ENCODE peak calls at places on chromosome 16, in six cellular contexts. One of them, this sample, is unnamed.

GRCh38 chr16:31916056-31916488 is 42.5 kb downstream of the ZNF267 start:
- DNase-seq in EL: no peak
- DNase-seq in hippocampal formation: no peak
- DNase-seq in NCI-H2227 treated with DMSO at 0.1 percent for 48 hours: no peak
- DNase-seq in Caki2: peak; percentile 21
- DNase-seq in transverse colon: no peak
- DNase-seq in this sample: no peak

GRCh38 chr16:65142276-65142675 is 20.4 kb upstream of the CDH11 start:
- DNase-seq in EL: no peak
- DNase-seq in hippocampal formation: no peak
- DNase-seq in NCI-H2227 treated with DMSO at 0.1 percent for 48 hours: no peak
- DNase-seq in Caki2: no peak
- DNase-seq in transverse colon: no peak
- DNase-seq in this sample: no peak

GRCh38 chr16:85015481-85016177 is 4.3 kb upstream of the ZDHHC7 start:
- DNase-seq in EL: no peak
- DNase-seq in hippocampal formation: no peak
- DNase-seq in NCI-H2227 treated with DMSO at 0.1 percent for 48 hours: no peak
- DNase-seq in Caki2: no peak
- DNase-seq in transverse colon: no peak
- DNase-seq in this sample: no peak

GRCh38 chr16:14399397-14400284 is 230.4 kb downstream of the PARN start:
- DNase-seq in EL: peak; percentile 74
- DNase-seq in hippocampal formation: no peak
- DNase-seq in NCI-H2227 treated with DMSO at 0.1 percent for 48 hours: no peak
- DNase-seq in Caki2: peak; percentile 84
- DNase-seq in transverse colon: no peak
- DNase-seq in this sample: peak; percentile 63

GRCh38 chr16:50311134-50311528 is 44.8 kb downstream of the ADCY7 start:
- DNase-seq in EL: no peak
- DNase-seq in hippocampal formation: no peak
- DNase-seq in NCI-H2227 treated with DMSO at 0.1 percent for 48 hours: no peak
- DNase-seq in Caki2: no peak
- DNase-seq in transverse colon: no peak
- DNase-seq in this sample: no peak

GRCh38 chr16:16991711-16992110 is 479.0 kb downstream of the XYLT1 start:
- DNase-seq in EL: no peak
- DNase-seq in hippocampal formation: no peak
- DNase-seq in NCI-H2227 treated with DMSO at 0.1 percent for 48 hours: no peak
- DNase-seq in Caki2: no peak
- DNase-seq in transverse colon: no peak
- DNase-seq in this sample: no peak

GRCh38 chr16:2174396-2175131 is 19.0 kb downstream of the TRAF7 start:
- DNase-seq in EL: no peak
- DNase-seq in hippocampal formation: no peak
- DNase-seq in NCI-H2227 treated with DMSO at 0.1 percent for 48 hours: peak; percentile 86
- DNase-seq in Caki2: no peak
- DNase-seq in transverse colon: no peak
- DNase-seq in this sample: no peak

GRCh38 chr16:49514391-49514980 is 140.9 kb downstream of the C16orf78 start:
- DNase-seq in EL: no peak
- DNase-seq in hippocampal formation: no peak
- DNase-seq in NCI-H2227 treated with DMSO at 0.1 percent for 48 hours: no peak
- DNase-seq in Caki2: no peak
- DNase-seq in transverse colon: no peak
- DNase-seq in this sample: no peak

GRCh38 chr16:65315004-65315398 is 193.1 kb upstream of the CDH11 start:
- DNase-seq in EL: no peak
- DNase-seq in hippocampal formation: no peak
- DNase-seq in NCI-H2227 treated with DMSO at 0.1 percent for 48 hours: no peak
- DNase-seq in Caki2: no peak
- DNase-seq in transverse colon: no peak
- DNase-seq in this sample: no peak

GRCh38 chr16:22372882-22373661 is 1.3 kb downstream of the CDR2 start:
- DNase-seq in EL: peak; percentile 18
- DNase-seq in hippocampal formation: no peak
- DNase-seq in NCI-H2227 treated with DMSO at 0.1 percent for 48 hours: no peak
- DNase-seq in Caki2: no peak
- DNase-seq in transverse colon: no peak
- DNase-seq in this sample: no peak

GRCh38 chr16:74492976-74493375 is 71.7 kb upstream of the CLEC18B start:
- DNase-seq in EL: no peak
- DNase-seq in hippocampal formation: no peak
- DNase-seq in NCI-H2227 treated with DMSO at 0.1 percent for 48 hours: no peak
- DNase-seq in Caki2: no peak
- DNase-seq in transverse colon: no peak
- DNase-seq in this sample: no peak

GRCh38 chr16:79334127-79334526 is 266.4 kb downstream of the MAF start:
- DNase-seq in EL: no peak
- DNase-seq in hippocampal formation: no peak
- DNase-seq in NCI-H2227 treated with DMSO at 0.1 percent for 48 hours: no peak
- DNase-seq in Caki2: no peak
- DNase-seq in transverse colon: peak; percentile 20
- DNase-seq in this sample: no peak

GRCh38 chr16:56355786-56356275 is 69.5 kb downstream of the AMFR start:
- DNase-seq in EL: no peak
- DNase-seq in hippocampal formation: no peak
- DNase-seq in NCI-H2227 treated with DMSO at 0.1 percent for 48 hours: no peak
- DNase-seq in Caki2: no peak
- DNase-seq in transverse colon: peak; percentile 6
- DNase-seq in this sample: no peak

GRCh38 chr16:3431779-3432219 is 11.5 kb downstream of the ZNF597 start:
- DNase-seq in EL: peak; percentile 17
- DNase-seq in hippocampal formation: no peak
- DNase-seq in NCI-H2227 treated with DMSO at 0.1 percent for 48 hours: no peak
- DNase-seq in Caki2: peak; percentile 88
- DNase-seq in transverse colon: peak; percentile 19
- DNase-seq in this sample: no peak

GRCh38 chr16:79810449-79811189 is 210.1 kb upstream of the MAF start:
- DNase-seq in EL: peak; percentile 2
- DNase-seq in hippocampal formation: no peak
- DNase-seq in NCI-H2227 treated with DMSO at 0.1 percent for 48 hours: no peak
- DNase-seq in Caki2: peak; percentile 40
- DNase-seq in transverse colon: no peak
- DNase-seq in this sample: no peak

GRCh38 chr16:35753559-35754390 is 2294.4 kb downstream of the TP53TG3F start:
- DNase-seq in EL: no peak
- DNase-seq in hippocampal formation: no peak
- DNase-seq in NCI-H2227 treated with DMSO at 0.1 percent for 48 hours: no peak
- DNase-seq in Caki2: no peak
- DNase-seq in transverse colon: no peak
- DNase-seq in this sample: peak; percentile 3

GRCh38 chr16:85079785-85080602 is 32.3 kb downstream of the CIBAR2 start:
- DNase-seq in EL: no peak
- DNase-seq in hippocampal formation: no peak
- DNase-seq in NCI-H2227 treated with DMSO at 0.1 percent for 48 hours: no peak
- DNase-seq in Caki2: no peak
- DNase-seq in transverse colon: no peak
- DNase-seq in this sample: no peak

GRCh38 chr16:90072442-90073105 is 4.6 kb downstream of the PRDM7 start:
- DNase-seq in EL: no peak
- DNase-seq in hippocampal formation: no peak
- DNase-seq in NCI-H2227 treated with DMSO at 0.1 percent for 48 hours: no peak
- DNase-seq in Caki2: no peak
- DNase-seq in transverse colon: no peak
- DNase-seq in this sample: no peak